ENCODE peak calls at places on chromosomes 5 and 9, in four cellular contexts. L is H9, W is IMR-90, N is mesendoderm. Y is an unnamed sample.

GRCh38 chr5:155872801-155873200 is 454.2 kb upstream of the SGCD start:
- DNase-seq in L (no peak), W (peak; percentile 3), N (no peak), Y (no peak)

GRCh38 chr5:4212981-4213819 is 617.6 kb downstream of the IRX1 start:
- DNase-seq in L (no peak), W (no peak), N (peak; percentile 91), Y (peak; percentile 47)

GRCh38 chr9:1726993-1727759 is 288.0 kb upstream of the SMARCA2 start:
- DNase-seq in L (peak; percentile 45), W (no peak), N (peak; percentile 71), Y (no peak)

GRCh38 chr5:61881821-61882220 is 424.2 kb upstream of the KIF2A start:
- DNase-seq in L (no peak), W (peak; percentile 3), N (peak; percentile 53), Y (no peak)

GRCh38 chr5:151093476-151093889 is 12.6 kb upstream of the TNIP1 start:
- DNase-seq in L (no peak), W (peak; percentile 94), N (peak; percentile 83), Y (no peak)

GRCh38 chr5:9728261-9728660 is 98.1 kb upstream of the TAS2R1 start:
- DNase-seq in L (no peak), W (no peak), N (no peak), Y (no peak)

GRCh38 chr5:177370488-177371119 is 12.9 kb downstream of the RGS14 start:
- DNase-seq in L (peak; percentile 99), W (peak; percentile 82), N (peak; percentile 99), Y (peak; percentile 93)

GRCh38 chr5:169856571-169856970 is 123.7 kb downstream of the INSYN2B start:
- DNase-seq in L (no peak), W (peak; percentile 95), N (peak; percentile 74), Y (no peak)

GRCh38 chr5:107169871-107170270 is 500.9 kb downstream of the EFNA5 start:
- DNase-seq in L (no peak), W (no peak), N (no peak), Y (no peak)

GRCh38 chr5:141641634-141642278 is 5.0 kb downstream of the RELL2 start:
- DNase-seq in L (no peak), W (peak; percentile 61), N (peak; percentile 82), Y (no peak)

GRCh38 chr5:156137482-156137881 is 189.5 kb upstream of the SGCD start:
- DNase-seq in L (no peak), W (peak; percentile 10), N (no peak), Y (no peak)

GRCh38 chr5:40551706-40552557 is 127.8 kb upstream of the PTGER4 start:
- DNase-seq in L (no peak), W (peak; percentile 98), N (peak; percentile 19), Y (no peak)

GRCh38 chr9:34492051-34492450 is 30.7 kb downstream of the ENHO start:
- DNase-seq in L (no peak), W (no peak), N (peak; percentile 27), Y (no peak)

GRCh38 chr5:115480245-115480644 is 64.3 kb downstream of the FEM1C start:
- DNase-seq in L (no peak), W (no peak), N (no peak), Y (no peak)

GRCh38 chr9:13568851-13569618 is 289.5 kb upstream of the MPDZ start:
- DNase-seq in L (peak; percentile 33), W (no peak), N (peak; percentile 29), Y (peak; percentile 55)

GRCh38 chr9:13568446-13568845 is 289.0 kb upstream of the MPDZ start:
- DNase-seq in L (no peak), W (no peak), N (no peak), Y (no peak)

GRCh38 chr9:13567833-13568232 is 288.3 kb upstream of the MPDZ start:
- DNase-seq in L (no peak), W (no peak), N (no peak), Y (no peak)

GRCh38 chr9:13569706-13570423 is 290.4 kb upstream of the MPDZ start:
- DNase-seq in L (no peak), W (no peak), N (no peak), Y (no peak)

GRCh38 chr9:13570521-13570974 is 291.1 kb upstream of the MPDZ start:
- DNase-seq in L (no peak), W (no peak), N (no peak), Y (no peak)
- H3K56ac ChIP-seq in L (no peak overlapping the region), W (no peak overlapping the region), N (no peak overlapping the region), Y (no peak overlapping the region)

GRCh38 chr5:142947427-142947709 is 177.2 kb downstream of the ARHGAP26 start:
- DNase-seq in L (no peak), W (no peak), N (no peak), Y (no peak)

GRCh38 chr5:142957528-142957927 is 187.4 kb downstream of the ARHGAP26 start:
- DNase-seq in L (no peak), W (no peak), N (no peak), Y (no peak)

GRCh38 chr5:142954455-142954854 is 184.3 kb downstream of the ARHGAP26 start:
- DNase-seq in L (no peak), W (no peak), N (no peak), Y (no peak)

GRCh38 chr5:142955628-142956027 is 185.5 kb downstream of the ARHGAP26 start:
- DNase-seq in L (no peak), W (no peak), N (no peak), Y (no peak)

DNA sequence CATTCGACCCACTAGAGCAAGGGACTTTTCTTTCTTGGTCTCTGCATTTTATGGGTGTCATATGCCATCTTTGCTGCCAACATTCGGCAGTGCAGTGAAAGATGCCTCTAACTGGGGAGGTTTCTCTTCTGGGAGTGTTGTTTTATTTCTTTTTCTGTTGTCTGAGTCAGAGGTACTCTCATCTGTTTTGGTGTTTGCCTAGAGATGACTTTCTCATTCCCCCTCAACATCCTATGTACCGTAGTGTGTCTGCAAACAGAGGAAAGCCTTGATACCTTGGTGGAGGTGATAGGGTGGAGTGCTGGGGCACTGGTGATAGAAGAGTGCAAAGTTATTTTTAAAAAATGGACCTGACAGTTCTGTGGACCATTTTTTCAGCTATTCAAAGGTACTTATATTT is 182.1 kb downstream of the ARHGAP26 start:
- DNase-seq in L (no peak), W (no peak), N (no peak), Y (no peak)
- H3K56ac ChIP-seq in L (no peak overlapping the region), W (no peak overlapping the region), N (no peak overlapping the region), Y (no peak overlapping the region)

DNA sequence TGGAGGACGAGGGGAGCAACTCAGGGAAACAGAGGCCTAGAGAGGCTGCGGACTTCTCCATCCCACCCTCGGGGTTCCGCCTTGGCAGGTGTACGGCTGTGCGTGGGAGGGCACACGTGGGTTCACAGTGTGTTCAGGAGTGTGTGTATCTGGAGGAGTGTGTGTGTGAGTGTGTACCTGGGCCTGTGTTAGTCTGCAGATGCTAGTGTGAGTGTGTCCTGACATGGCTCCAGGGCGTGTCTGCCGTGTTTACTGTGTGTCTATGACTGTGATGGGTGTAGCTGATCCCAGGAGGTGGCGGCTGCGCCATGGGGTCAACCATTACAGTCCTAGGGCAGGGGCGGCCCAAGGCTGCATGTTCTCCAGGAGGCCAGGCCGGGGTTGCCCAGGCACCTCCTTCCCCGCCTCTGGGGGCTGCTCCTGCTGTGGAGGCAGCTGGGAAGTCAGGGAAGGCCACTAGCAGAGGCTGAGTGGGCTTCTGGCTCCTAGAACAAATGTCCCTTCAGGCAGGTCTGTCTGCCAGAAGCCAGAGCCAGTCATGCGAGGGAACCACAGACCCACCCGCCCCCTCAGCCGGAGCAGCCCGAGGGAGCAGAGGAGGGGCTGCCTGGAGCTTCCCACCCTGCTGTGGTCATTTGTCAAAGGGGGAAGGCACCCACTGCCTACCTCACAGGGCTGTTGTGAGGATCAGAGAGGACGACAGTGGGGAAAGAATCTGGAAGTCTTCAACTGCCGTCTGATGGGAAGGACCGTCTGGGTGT is 21.4 kb downstream of the CRB2 start:
- DNase-seq in L (no peak), W (no peak), N (no peak), Y (no peak)
- H3K56ac ChIP-seq in L (no peak overlapping the region), W (no peak overlapping the region), N (no peak overlapping the region), Y (no peak overlapping the region)

DNA sequence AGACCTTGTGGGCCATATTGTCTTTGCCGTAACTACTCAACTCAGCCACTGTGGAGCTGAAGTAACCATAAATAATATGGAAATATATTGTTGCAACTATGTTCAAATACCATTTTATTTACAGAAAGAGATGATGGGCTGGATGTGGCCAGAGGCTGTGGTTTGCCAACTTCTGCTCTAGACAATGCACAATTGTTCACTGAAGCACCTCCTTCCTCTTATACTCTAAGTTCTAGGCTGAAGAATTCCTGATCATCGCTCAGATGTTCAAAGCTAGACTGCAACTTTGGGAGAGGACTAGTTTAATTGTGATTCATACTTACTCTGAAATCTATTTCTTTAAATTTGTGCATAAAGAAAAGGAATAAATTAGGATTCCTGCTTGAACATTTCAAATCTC is 245.0 kb downstream of the TAF11L14 start:
- DNase-seq in L (no peak), W (no peak), N (no peak), Y (no peak)
- H3K56ac ChIP-seq in L (no peak overlapping the region), W (no peak overlapping the region), N (no peak overlapping the region), Y (no peak overlapping the region)

GRCh38 chr9:130668694-130669093 is 4.3 kb downstream of the PRDM12 start:
- DNase-seq in L (no peak), W (no peak), N (no peak), Y (no peak)

GRCh38 chr9:130672466-130672865 is 8.1 kb downstream of the PRDM12 start:
- DNase-seq in L (no peak), W (no peak), N (no peak), Y (no peak)

GRCh38 chr9:130669965-130670364 is 5.6 kb downstream of the PRDM12 start:
- DNase-seq in L (no peak), W (no peak), N (no peak), Y (no peak)

GRCh38 chr9:130672933-130673615 is 8.7 kb downstream of the PRDM12 start:
- DNase-seq in L (no peak), W (no peak), N (no peak), Y (no peak)

GRCh38 chr9:130670644-130671043 is 6.2 kb downstream of the PRDM12 start:
- DNase-seq in L (no peak), W (peak; percentile 13), N (no peak), Y (no peak)
- H3K56ac ChIP-seq in L (no peak overlapping the region), W (no peak overlapping the region), N (no peak overlapping the region), Y (no peak overlapping the region)

DNA sequence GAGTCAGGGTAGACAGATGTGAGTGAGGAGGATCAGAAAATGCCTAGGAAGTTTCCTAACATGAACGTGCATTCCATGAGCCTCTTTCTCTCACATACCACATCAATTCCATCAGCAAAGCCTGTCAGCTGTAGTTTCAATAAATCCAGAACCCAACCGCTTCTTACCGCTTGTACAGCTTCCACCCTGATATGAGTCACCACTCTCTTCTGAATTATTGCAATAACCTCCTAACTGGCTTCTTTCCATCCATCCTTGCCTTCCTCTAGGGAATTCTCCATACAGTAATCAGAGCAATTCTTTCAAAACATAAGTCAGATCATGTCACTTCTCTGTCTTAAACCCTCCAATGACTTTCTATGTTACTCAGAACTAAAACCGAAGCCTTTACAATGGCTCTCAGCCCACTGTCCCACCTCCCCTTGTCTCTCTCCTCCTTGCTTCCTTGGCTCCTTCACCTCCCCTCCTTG is 8.1 kb upstream of the RAD23B start:
- DNase-seq in L (no peak), W (peak; percentile 99), N (no peak), Y (no peak)
- H3K56ac ChIP-seq in L (no peak overlapping the region), W (no peak overlapping the region), N (no peak overlapping the region), Y (no peak overlapping the region)

GRCh38 chr5:79256563-79256962 is 20.6 kb downstream of the JMY start:
- DNase-seq in L (no peak), W (no peak), N (no peak), Y (no peak)
- H3K56ac ChIP-seq in L (no peak overlapping the region), W (no peak overlapping the region), N (no peak overlapping the region), Y (no peak overlapping the region)

Y was measured in H1.